ENCODE peak calls at places on chromosomes 13 and 19, in nine cellular contexts. G is tibial nerve, I is thyroid gland, J is AG04450, F is neural progenitor cell, C is testis, D is GM12878, K is MM.1S, N is heart right ventricle. Q is an unnamed sample. For H3K27me3, the result is how much of the 10 kb centered on the place peaks cover.

GRCh38 chr13:111384441-111385181 is 64.2 kb downstream of the TEX29 start:
- DNase-seq in G (no peak), C (no peak), I (no peak), N (no peak), K (no peak), J (no peak), F (no peak), D (no peak), Q (no peak)

GRCh38 chr13:31699650-31700049 is 39.7 kb upstream of the RXFP2 start:
- DNase-seq in F (peak), I (no peak), J (no peak), K (no peak), C (no peak), D (no peak), N (no peak), G (no peak), Q (no peak)

GRCh38 chr13:96771501-96772367 is 222.5 kb downstream of the OXGR1 start:
- DNase-seq in F (no peak), K (peak), G (no peak), C (no peak), N (no peak), J (no peak), I (no peak), D (no peak), Q (no peak)

GRCh38 chr13:106349080-106349841 is 186.2 kb downstream of the EFNB2 start:
- DNase-seq in K (no peak), G (no peak), N (peak), I (peak), C (peak), J (no peak), D (no peak), F (peak), Q (no peak)

GRCh38 chr19:53432088-53432661 is 391 bp downstream of the ZNF761 start:
- DNase-seq in C (no peak), F (peak), G (no peak), I (peak), J (no peak), D (no peak), N (peak), K (no peak), Q (no peak)

GRCh38 chr19:32977269-32977668 is 5.2 kb downstream of the FAAP24 start:
- DNase-seq in C (no peak), D (no peak), F (no peak), J (no peak), G (no peak), N (no peak), I (no peak), K (no peak), Q (no peak)

GRCh38 chr13:50706505-50706904 is 137.0 kb downstream of the DLEU7 start:
- DNase-seq in I (no peak), C (no peak), K (no peak), J (no peak), N (no peak), G (no peak), F (no peak), D (no peak), Q (no peak)

GRCh38 chr13:94596575-94596971 is 621 bp upstream of the TGDS start:
- DNase-seq in K (no peak), J (no peak), D (no peak), N (peak), I (peak), G (no peak), F (no peak), C (no peak), Q (no peak)

GRCh38 chr19:38684078-38684861 is 36.8 kb downstream of the ACTN4 start:
- DNase-seq in N (no peak), J (no peak), K (peak), I (peak), C (no peak), G (no peak), D (no peak), F (no peak), Q (peak)

GRCh38 chr19:34145741-34146202 is 26.5 kb upstream of the LSM14A start:
- DNase-seq in N (peak), C (peak), D (no peak), I (peak), K (peak), F (peak), J (no peak), G (peak), Q (no peak)

GRCh38 chr19:40666803-40667438 is 23.5 kb downstream of the NUMBL start:
- DNase-seq in N (no peak), I (no peak), F (no peak), J (no peak), D (no peak), K (no peak), C (no peak), G (no peak), Q (no peak)

GRCh38 chr13:84867246-84867645 is 932.0 kb downstream of the SLITRK6 start:
- DNase-seq in G (no peak), J (no peak), I (no peak), F (no peak), C (no peak), K (no peak), D (no peak), N (no peak), Q (no peak)

GRCh38 chr13:65653548-65654078 is 1576.5 kb downstream of the PCDH9 start:
- DNase-seq in D (no peak), J (no peak), N (no peak), C (no peak), G (no peak), F (no peak), I (no peak), K (peak), Q (no peak)

GRCh38 chr13:65660696-65661095 is 1569.4 kb downstream of the PCDH9 start:
- DNase-seq in D (no peak), N (no peak), F (no peak), C (no peak), I (no peak), G (no peak), K (no peak), J (no peak), Q (no peak)

GRCh38 chr13:65656740-65657329 is 1573.3 kb downstream of the PCDH9 start:
- DNase-seq in F (no peak), I (no peak), N (no peak), K (no peak), C (no peak), G (no peak), D (no peak), J (no peak), Q (no peak)
- TF ChIP-seq CTCF in F (peak), I (no peak), N (peak), K (peak), C (no peak), G (no peak), D (peak), J (peak), Q (peak)

DNA sequence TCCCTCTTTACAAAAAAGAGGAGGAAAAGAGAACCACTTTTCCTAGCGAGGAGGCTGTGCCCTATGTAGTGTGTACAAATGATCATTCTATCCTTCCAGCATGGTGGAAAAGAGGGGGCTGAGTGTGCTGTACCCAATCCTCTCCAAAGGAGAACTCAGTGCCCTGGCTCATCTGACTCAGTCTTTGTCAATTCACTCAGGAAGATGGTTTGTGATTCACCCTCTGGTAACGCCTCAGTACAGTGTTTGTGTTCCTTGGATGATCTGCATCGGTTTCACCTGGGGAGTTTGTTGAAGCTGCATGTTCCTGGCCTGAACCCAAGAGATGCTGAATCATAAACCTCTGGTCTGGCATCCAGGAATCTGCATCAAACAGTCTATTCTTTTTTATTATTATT is 18.3 kb upstream of the ENOX1 start:
- DNase-seq in F (no peak), C (no peak), D (no peak), K (no peak), J (peak), I (no peak), N (no peak), G (peak), Q (no peak)
- H3K4me3 ChIP-seq in F (no peak), C (no peak), D (no peak), K (no peak), J (peak), I (no peak), N (no peak), G (no peak), Q (no peak)

DNA sequence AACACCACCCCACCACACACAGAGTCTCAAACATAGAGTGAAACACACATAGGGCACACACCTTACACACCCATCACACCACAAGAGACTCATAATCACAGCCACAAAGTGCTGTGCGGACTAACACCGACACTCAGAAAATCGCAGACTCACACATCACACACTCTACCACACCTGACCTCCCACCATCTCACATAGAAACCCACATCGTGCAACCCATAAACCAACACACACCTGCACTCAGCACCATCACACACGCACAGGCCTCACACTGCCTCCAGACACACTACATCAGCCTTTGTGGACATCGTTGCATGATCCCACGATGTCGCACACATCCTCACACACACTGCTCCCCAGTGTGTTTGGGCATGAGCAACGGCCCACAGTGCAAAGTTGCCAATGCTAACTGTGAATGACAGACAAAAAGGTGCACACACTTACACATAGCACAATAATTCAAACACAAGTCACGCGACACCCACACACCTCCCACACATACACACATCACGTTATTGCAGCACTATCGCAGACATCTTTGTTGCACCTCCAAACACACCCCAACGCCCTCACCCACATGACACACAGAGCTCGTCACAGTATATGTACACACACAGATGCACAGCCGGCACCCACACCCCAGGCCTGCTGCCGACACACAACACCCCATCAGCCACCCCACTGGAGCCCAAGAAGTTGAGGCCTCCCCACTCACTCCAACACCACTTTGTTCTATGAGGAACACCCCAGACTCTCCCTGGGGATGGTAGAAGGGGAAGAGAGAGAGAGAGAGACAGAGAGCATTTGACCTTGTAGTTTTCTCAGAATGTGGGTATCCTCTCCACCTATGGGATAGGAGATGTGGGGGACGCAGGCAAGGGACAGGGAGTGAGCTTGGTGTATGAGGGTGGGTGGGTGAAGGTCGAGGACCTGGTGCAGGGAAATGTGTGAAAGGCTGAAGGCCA is 1.2 kb upstream of the ATP1A3 start:
- DNase-seq in D (peak), G (no peak), N (no peak), C (no peak), F (no peak), J (no peak), I (no peak), K (no peak), Q (no peak)
- H3K27me3 ChIP-seq in D (under half), G (under half), N (under half), C (under half), F (half or more), J (under half), I (under half), K (half or more), Q (under half)

GRCh38 chr19:308471-309205 is 17.4 kb upstream of the PLPP2 start:
- DNase-seq in I (no peak), K (no peak), J (no peak), G (no peak), C (no peak), N (peak), F (no peak), D (no peak), Q (no peak)
- TF ChIP-seq CTCF in I (no peak), K (no peak), J (no peak), G (no peak), C (no peak), N (no peak), F (no peak), D (no peak), Q (no peak)

Q was measured in GM06990.